ENCODE peak calls at places on chromosome 15, in eight cellular contexts. F is stimulated activated naive B cell treated with anti-CD40 and anti-IgM and Interleukin-4, amounts not matched to agents 10 μg/mL and 1 μg/mL and 100 μg/mL, for 72 hours; B is AG08396; K is lower leg skin; V is neural crest cell; G is NCI-H1417; S is uterus; O is lower lobe of right lung. C is an unnamed sample.

GRCh38 chr15:86650084-86650483 is 570.4 kb downstream of the AGBL1 start:
- DNase-seq in F (no peak), B (no peak), V (no peak), O (no peak), G (no peak), K (no peak), S (no peak), C (no peak)

GRCh38 chr15:81511160-81511559 is 137.1 kb upstream of the TMC3 start:
- DNase-seq in K (no peak), F (no peak), G (no peak), V (no peak), S (no peak), B (no peak), O (no peak), C (no peak)

GRCh38 chr15:23759964-23760363 is 72.9 kb upstream of the NDN start:
- DNase-seq in B (no peak), K (no peak), O (no peak), S (no peak), G (no peak), V (no peak), F (no peak), C (no peak)

GRCh38 chr15:23372284-23372683 is 17.7 kb downstream of the GOLGA8S start:
- DNase-seq in G (no peak), F (no peak), K (peak), O (no peak), S (no peak), V (no peak), B (no peak), C (no peak)

GRCh38 chr15:66850078-66850991 is 148.3 kb downstream of the SMAD6 start:
- DNase-seq in K (peak), S (no peak), B (no peak), G (no peak), O (no peak), V (no peak), F (no peak), C (peak)

GRCh38 chr15:41965441-41966413 is 6.6 kb downstream of the EHD4 start:
- DNase-seq in O (no peak), G (no peak), S (peak), K (peak), B (no peak), F (no peak), V (no peak), C (peak)

GRCh38 chr15:29514931-29515330 is 245.3 kb upstream of the NSMCE3 start:
- DNase-seq in G (no peak), K (peak), S (no peak), B (no peak), O (no peak), V (no peak), F (no peak), C (no peak)

GRCh38 chr15:101387591-101387990 is 92.5 kb upstream of the SNRPA1 start:
- DNase-seq in G (no peak), O (no peak), V (no peak), K (no peak), S (no peak), F (no peak), B (no peak), C (no peak)

GRCh38 chr15:41905360-41905793 is 11.5 kb upstream of the SPTBN5 start:
- DNase-seq in O (no peak), G (no peak), B (no peak), K (no peak), V (no peak), S (no peak), F (no peak), C (no peak)

GRCh38 chr15:29656636-29657475 is 165.4 kb downstream of the TJP1 start:
- DNase-seq in O (no peak), F (no peak), G (no peak), K (no peak), B (no peak), V (peak), S (no peak), C (peak)

GRCh38 chr15:101313041-101313761 is 18.2 kb upstream of the SNRPA1 start:
- DNase-seq in B (no peak), V (no peak), S (peak), O (no peak), G (no peak), F (no peak), K (peak), C (no peak)

GRCh38 chr15:79315623-79316328 is 4.9 kb downstream of the TMED3 start:
- DNase-seq in B (no peak), F (no peak), O (no peak), G (no peak), V (no peak), K (no peak), S (no peak), C (no peak)

C was measured in ecto neural progenitor cell.